ENCODE peak calls at places on chromosomes 5 and 9, in seven cellular contexts. S is right lobe of liver; Q is cardiac muscle cell; P is heart right ventricle; E is WERI-Rb-1; F is CD4-positive, alpha-beta T cell; K is stomach. I is an unnamed sample.

GRCh38 chr5:127813633-127814171 is 110.5 kb downstream of the CCDC192 start:
- DNase-seq in F (no peak), P (no peak), E (peak; percentile 16), Q (peak; percentile 64), K (no peak), S (no peak), I (no peak)

GRCh38 chr9:92097997-92098482 is 17.2 kb downstream of the SPTLC1 start:
- DNase-seq in Q (peak; percentile 90), S (peak; percentile 89), P (peak; percentile 54), K (peak; percentile 92), F (peak; percentile 71), E (no peak), I (peak; percentile 40)

GRCh38 chr5:28862137-28862859 is 1823.9 kb upstream of the CDH9 start:
- DNase-seq in P (no peak), S (no peak), Q (no peak), E (no peak), F (no peak), K (no peak), I (no peak)

GRCh38 chr9:24765025-24765756 is 219.5 kb upstream of the IZUMO3 start:
- DNase-seq in S (no peak), K (no peak), F (no peak), P (no peak), E (no peak), Q (no peak), I (no peak)

GRCh38 chr5:39947657-39948056 is 522.9 kb upstream of the DAB2 start:
- DNase-seq in P (no peak), Q (peak; percentile 22), E (no peak), K (no peak), F (no peak), S (no peak), I (no peak)

GRCh38 chr5:53915120-53915519 is 354.7 kb downstream of the NDUFS4 start:
- DNase-seq in P (no peak), E (no peak), Q (no peak), S (no peak), F (no peak), K (no peak), I (no peak)

GRCh38 chr5:2877520-2877919 is 126.0 kb upstream of the IRX2 start:
- DNase-seq in Q (no peak), E (no peak), K (no peak), S (no peak), P (no peak), F (no peak), I (no peak)

GRCh38 chr5:38060354-38060753 is 198.0 kb upstream of the EGFLAM start:
- DNase-seq in P (no peak), E (no peak), K (no peak), F (no peak), Q (peak; percentile 26), S (no peak), I (no peak)

GRCh38 chr5:89471556-89471955 is 588.6 kb upstream of the MEF2C start:
- DNase-seq in P (no peak), Q (peak; percentile 0), E (no peak), S (no peak), K (no peak), F (no peak), I (no peak)

GRCh38 chr5:132060501-132061161 is at the start of gene IL3:
- DNase-seq in S (peak; percentile 27), P (no peak), Q (no peak), F (no peak), E (no peak), K (no peak), I (peak; percentile 5)

GRCh38 chr5:145668714-145669113 is 166.4 kb downstream of the PRELID2 start:
- DNase-seq in F (no peak), K (no peak), P (no peak), E (no peak), Q (no peak), S (no peak), I (no peak)

GRCh38 chr9:19102181-19102630 is 498 bp downstream of the HAUS6 start:
- DNase-seq in E (peak; percentile 35), P (no peak), F (peak; percentile 22), S (peak; percentile 63), Q (peak; percentile 28), K (no peak), I (no peak)

GRCh38 chr5:14871084-14871572 is 450 bp downstream of the ANKH start:
- DNase-seq in P (peak; percentile 30), Q (no peak), E (peak; percentile 38), S (peak; percentile 64), K (no peak), F (peak; percentile 16), I (peak; percentile 28)

GRCh38 chr5:56829137-56829536 is 13.8 kb downstream of the MAP3K1 start:
- DNase-seq in E (no peak), P (no peak), F (peak; percentile 75), Q (no peak), K (no peak), S (no peak), I (peak; percentile 42)

GRCh38 chr9:93562157-93562556 is 14.2 kb upstream of the PHF2 start:
- DNase-seq in P (no peak), S (no peak), K (no peak), Q (no peak), F (no peak), E (no peak), I (no peak)

GRCh38 chr5:38208782-38209378 is 49.5 kb upstream of the EGFLAM start:
- DNase-seq in F (no peak), K (no peak), S (no peak), E (peak; percentile 65), P (peak; percentile 22), Q (peak; percentile 62), I (no peak)

GRCh38 chr5:106174903-106175302 is 1495.8 kb downstream of the EFNA5 start:
- DNase-seq in P (no peak), E (no peak), S (no peak), Q (no peak), K (no peak), F (no peak), I (no peak)

GRCh38 chr5:139668064-139668880 is 20.1 kb downstream of the CXXC5 start:
- DNase-seq in E (no peak), Q (peak; percentile 57), F (no peak), K (peak; percentile 49), S (no peak), P (no peak), I (no peak)

GRCh38 chr5:1338196-1338490 is 6.8 kb downstream of the CLPTM1L start:
- DNase-seq in S (peak; percentile 31), P (no peak), K (no peak), E (no peak), F (no peak), Q (no peak), I (no peak)

GRCh38 chr5:132098151-132098594 is 24.6 kb downstream of the CSF2 start:
- DNase-seq in S (no peak), P (no peak), Q (peak; percentile 12), E (no peak), F (no peak), K (no peak), I (no peak)

GRCh38 chr9:21527579-21527978 is 45.5 kb upstream of the IFNE start:
- DNase-seq in E (no peak), Q (no peak), P (no peak), S (no peak), K (no peak), F (no peak), I (no peak)

GRCh38 chr9:134455010-134455409 is 128.8 kb downstream of the RXRA start:
- DNase-seq in K (no peak), Q (no peak), F (no peak), S (peak; percentile 34), P (no peak), E (no peak), I (no peak)
- H3K9me3 ChIP-seq in K (no peaks in the 10 kb centered on the region), Q (no peaks in the 10 kb centered on the region), F (no peaks in the 10 kb centered on the region), S (no peaks in the 10 kb centered on the region), P (no peaks in the 10 kb centered on the region), E (no peaks in the 10 kb centered on the region), I (no peaks in the 10 kb centered on the region)

GRCh38 chr5:159536166-159536565 is 205.9 kb upstream of the IL12B start:
- DNase-seq in E (no peak), P (no peak), K (no peak), Q (no peak), S (no peak), F (no peak), I (no peak)

GRCh38 chr5:159533197-159533596 is 202.9 kb upstream of the IL12B start:
- DNase-seq in P (no peak), K (no peak), F (no peak), S (no peak), Q (no peak), E (no peak), I (no peak)

GRCh38 chr5:159539678-159540077 is 209.4 kb upstream of the IL12B start:
- DNase-seq in S (no peak), K (no peak), F (no peak), P (no peak), E (no peak), Q (no peak), I (no peak)

GRCh38 chr5:159531554-159532105 is 201.3 kb upstream of the IL12B start:
- DNase-seq in P (no peak), S (no peak), E (no peak), K (no peak), F (no peak), Q (no peak), I (no peak)

DNA sequence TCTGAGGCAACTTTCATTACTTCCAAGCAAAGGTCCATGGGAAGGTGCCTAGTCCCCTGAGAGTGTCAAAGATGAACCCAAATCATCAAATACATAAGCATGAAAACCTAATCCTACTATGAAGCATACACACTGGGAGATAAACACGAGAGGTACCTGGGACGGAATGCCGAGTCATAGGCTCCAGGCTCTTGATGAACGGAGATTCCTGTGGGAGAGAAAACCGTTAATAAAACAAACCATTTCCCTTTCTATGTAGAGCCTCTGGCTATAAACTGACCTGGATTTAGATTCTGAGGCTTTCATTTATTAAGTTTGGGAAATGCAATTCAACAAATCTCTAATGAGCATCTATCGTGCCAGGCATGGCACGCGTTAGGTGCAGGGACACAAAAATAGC is 206.3 kb upstream of the IL12B start:
- DNase-seq in E (no peak), P (no peak), S (no peak), Q (no peak), F (no peak), K (no peak), I (no peak)
- H3K9me3 ChIP-seq in E (no peaks in the 10 kb centered on the region), P (no peaks in the 10 kb centered on the region), S (no peaks in the 10 kb centered on the region), Q (no peaks in the 10 kb centered on the region), F (no peaks in the 10 kb centered on the region), K (no peaks in the 10 kb centered on the region), I (no peaks in the 10 kb centered on the region)

DNA sequence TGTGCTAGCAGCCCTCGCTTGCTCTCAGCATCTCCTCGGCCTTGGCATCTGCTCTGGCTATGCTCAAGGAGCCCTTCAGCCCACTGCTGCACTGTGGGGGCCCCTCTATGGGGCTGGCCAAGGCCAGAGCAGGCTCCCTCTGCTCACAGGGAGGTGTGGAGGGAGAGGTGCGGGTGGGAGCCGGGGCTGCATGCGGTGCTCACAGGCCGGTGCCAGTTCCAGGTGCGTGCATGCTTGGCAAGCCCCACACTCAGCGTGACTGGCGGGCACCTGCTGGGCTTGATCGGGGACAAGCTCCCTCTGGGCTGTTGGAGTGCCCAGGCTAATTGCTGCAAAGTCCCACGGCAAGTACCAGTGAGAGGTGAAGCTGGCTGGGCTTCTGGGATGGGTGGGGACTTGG is 170.5 kb downstream of the TRIM36 start:
- DNase-seq in S (no peak), P (no peak), F (no peak), Q (no peak), K (no peak), E (no peak), I (no peak)
- H3K9me3 ChIP-seq in S (no peaks in the 10 kb centered on the region), P (no peaks in the 10 kb centered on the region), F (no peaks in the 10 kb centered on the region), Q (no peaks in the 10 kb centered on the region), K (no peaks in the 10 kb centered on the region), E (peaks cover 4% of the 10 kb centered on the region), I (no peaks in the 10 kb centered on the region)

DNA sequence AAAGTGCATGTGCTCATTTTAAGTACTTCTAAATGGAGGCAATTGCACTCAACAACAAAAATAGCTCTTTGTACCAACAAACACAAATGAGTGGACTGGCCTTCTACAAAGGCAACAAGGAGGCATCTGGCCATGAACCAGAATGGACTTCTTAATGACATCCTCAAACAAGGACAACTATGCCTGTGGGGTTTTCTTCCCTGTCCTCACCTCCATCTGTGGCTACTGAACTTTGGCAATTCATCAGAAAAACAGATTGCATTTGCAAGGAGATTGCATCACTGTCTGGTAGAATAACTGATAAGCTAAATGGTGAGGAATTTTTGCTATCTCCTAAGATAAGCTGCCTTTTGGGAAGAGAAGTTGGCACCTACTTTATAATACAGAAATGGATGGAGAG is 447.3 kb upstream of the CCNG1 start:
- DNase-seq in S (no peak), K (no peak), Q (no peak), F (no peak), E (no peak), P (no peak), I (no peak)
- H3K9me3 ChIP-seq in S (no peaks in the 10 kb centered on the region), K (no peaks in the 10 kb centered on the region), Q (no peaks in the 10 kb centered on the region), F (no peaks in the 10 kb centered on the region), E (no peaks in the 10 kb centered on the region), P (no peaks in the 10 kb centered on the region), I (no peaks in the 10 kb centered on the region)